ENCODE peak calls at places on chromosomes 4 and X, in six cellular contexts. M is adipocyte, H is ELR, E is fibroblast of lung, A is T-helper 17 cell, K is NCI-H1930. L is an unnamed sample.

GRCh38 chr4:1683903-1684755 is at the start of gene FAM53A:
- DNase-seq in E (peak), K (peak), A (peak), M (peak), H (peak), L (peak)

GRCh38 chrX:124256209-124256608 is 76.3 kb upstream of the TEX13D start:
- DNase-seq in H (no peak), M (peak), A (no peak), K (no peak), E (peak), L (no peak)

GRCh38 chr4:150242820-150243458 is 164.7 kb downstream of the DCLK2 start:
- DNase-seq in M (peak), H (peak), K (no peak), A (no peak), E (peak), L (no peak)

GRCh38 chrX:47184486-47184885 is 9.1 kb upstream of the UBA1 start:
- DNase-seq in K (no peak), H (no peak), M (no peak), A (no peak), E (no peak), L (no peak)

GRCh38 chr4:22391548-22391947 is 124.3 kb downstream of the ADGRA3 start:
- DNase-seq in K (no peak), M (peak), H (no peak), A (no peak), E (peak), L (no peak)

GRCh38 chr4:73675623-73676022 is 55.4 kb upstream of the RASSF6 start:
- DNase-seq in M (no peak), H (no peak), E (no peak), A (no peak), K (no peak), L (no peak)

GRCh38 chrX:15816886-15817285 is 26.6 kb downstream of the ZRSR2 start:
- DNase-seq in M (no peak), A (no peak), H (no peak), E (peak), K (no peak), L (peak)

GRCh38 chr4:4284827-4285618 is 4.9 kb downstream of the LYAR start:
- DNase-seq in A (no peak), M (no peak), K (no peak), H (peak), E (peak), L (no peak)

GRCh38 chr4:25484243-25484721 is 107.2 kb downstream of the ANAPC4 start:
- DNase-seq in E (no peak), K (no peak), H (peak), A (no peak), M (no peak), L (peak)

GRCh38 chr4:168648929-168649328 is 152.1 kb downstream of the PALLD start:
- DNase-seq in E (no peak), M (peak), H (peak), A (no peak), K (no peak), L (no peak)

GRCh38 chr4:11628093-11628725 is 199.5 kb upstream of the HS3ST1 start:
- DNase-seq in E (peak), A (no peak), M (peak), H (no peak), K (no peak), L (no peak)

GRCh38 chr4:8571702-8572685 is 8.2 kb upstream of the GPR78 start:
- DNase-seq in A (no peak), H (no peak), K (no peak), M (no peak), E (no peak), L (no peak)

GRCh38 chr4:108417923-108418322 is 202.5 kb upstream of the RPL34 start:
- DNase-seq in A (no peak), K (no peak), E (no peak), M (no peak), H (peak), L (no peak)

GRCh38 chr4:20487446-20487845 is 212.8 kb upstream of the PACRGL start:
- DNase-seq in M (peak), E (no peak), A (no peak), K (no peak), H (no peak), L (no peak)

GRCh38 chr4:183588169-183588675 is 70.8 kb downstream of the RWDD4 start:
- DNase-seq in E (peak), M (peak), H (no peak), K (no peak), A (no peak), L (no peak)

GRCh38 chr4:6470502-6471302 is 1.7 kb downstream of the PPP2R2C start:
- DNase-seq in A (no peak), H (peak), E (peak), M (peak), K (no peak), L (no peak)

GRCh38 chr4:37601527-37601926 is 84.6 kb downstream of the RELL1 start:
- DNase-seq in M (peak), A (no peak), K (no peak), H (peak), E (peak), L (no peak)

GRCh38 chrX:74133156-74133796 is 170.7 kb upstream of the ZCCHC13 start:
- DNase-seq in E (peak), H (peak), M (peak), K (no peak), A (peak), L (peak)

GRCh38 chrX:20693071-20693470 is 426.4 kb upstream of the RPS6KA3 start:
- DNase-seq in M (no peak), E (peak), A (no peak), H (no peak), K (no peak), L (no peak)

GRCh38 chr4:78518551-78518950 is 33.0 kb upstream of the ANXA3 start:
- DNase-seq in E (no peak), K (no peak), M (peak), A (no peak), H (no peak), L (no peak)

GRCh38 chr4:3864736-3865721 is 98.8 kb downstream of the ADRA2C start:
- DNase-seq in K (no peak), A (no peak), H (no peak), M (no peak), E (no peak), L (no peak)

GRCh38 chr4:125741825-125742452 is 427.2 kb downstream of the FAT4 start:
- DNase-seq in E (peak), A (no peak), K (no peak), H (peak), M (peak), L (no peak)

GRCh38 chrX:3712870-3713224 is 602 bp downstream of the PRKX start:
- DNase-seq in M (no peak), E (no peak), A (no peak), H (no peak), K (no peak), L (no peak)

GRCh38 chrX:134821370-134821769 is 163.1 kb upstream of the PLAC1 start:
- DNase-seq in E (peak), H (peak), M (peak), K (no peak), A (no peak), L (no peak)

GRCh38 chrX:44675364-44676024 is 132.8 kb upstream of the FUNDC1 start:
- DNase-seq in E (peak), K (peak), M (peak), H (peak), A (no peak), L (peak)

GRCh38 chrX:34734383-34734782 is 77.3 kb upstream of the TMEM47 start:
- DNase-seq in A (no peak), K (no peak), H (peak), M (peak), E (peak), L (no peak)

GRCh38 chr4:185730387-185730786 is 81.6 kb downstream of the SORBS2 start:
- DNase-seq in A (no peak), M (peak), H (no peak), K (no peak), E (peak), L (no peak)

GRCh38 chr4:76569695-76570094 is 134.7 kb downstream of the SHROOM3 start:
- DNase-seq in H (no peak), E (no peak), A (no peak), M (no peak), K (no peak), L (no peak)

GRCh38 chrX:38652934-38653442 is 91.6 kb downstream of the TSPAN7 start:
- DNase-seq in E (no peak), H (no peak), A (no peak), K (no peak), M (no peak), L (no peak)

GRCh38 chrX:82218361-82218760 is 1016.5 kb downstream of the SH3BGRL start:
- DNase-seq in K (no peak), E (peak), H (peak), A (no peak), M (peak), L (no peak)

GRCh38 chrX:39158801-39159657 is 357.8 kb downstream of the MID1IP1 start:
- DNase-seq in K (no peak), M (peak), A (no peak), H (peak), E (peak), L (peak)

GRCh38 chrX:38987135-38987780 is 186.0 kb downstream of the MID1IP1 start:
- DNase-seq in H (no peak), K (no peak), A (no peak), M (no peak), E (peak), L (no peak)

GRCh38 chr4:181437895-181438294 is 805.3 kb upstream of the TENM3 start:
- DNase-seq in E (no peak), K (no peak), A (no peak), H (no peak), M (no peak), L (no peak)

GRCh38 chr4:168483786-168484185 is 3.5 kb upstream of the DDX60L start:
- DNase-seq in E (no peak), M (peak), A (no peak), H (peak), K (no peak), L (no peak)

GRCh38 chr4:128310266-128310697 is 22.7 kb upstream of the PGRMC2 start:
- DNase-seq in E (peak), A (no peak), K (no peak), H (peak), M (no peak), L (no peak)

GRCh38 chr4:169984745-169985144 is 41.5 kb downstream of the MFAP3L start:
- DNase-seq in E (no peak), A (no peak), K (no peak), M (no peak), H (no peak), L (no peak)

GRCh38 chr4:128639586-128640270 is 169.8 kb upstream of the JADE1 start:
- DNase-seq in H (no peak), E (peak), M (peak), A (no peak), K (no peak), L (no peak)

GRCh38 chrX:9573282-9574106 is 108.6 kb downstream of the TBL1X start:
- DNase-seq in M (no peak), E (no peak), K (no peak), H (no peak), A (no peak), L (no peak)

GRCh38 chrX:134368140-134368539 is 91.8 kb upstream of the HPRT1 start:
- DNase-seq in H (no peak), E (no peak), K (no peak), A (no peak), M (no peak), L (no peak)

L was measured in NCI-H2107.